ENCODE peak calls at places on chromosome 6, in four cellular contexts. F is K562, T is HEK293T, I is GM12878. J is an unnamed sample.

GRCh38 chr6:73566954-73567591 is 46.2 kb upstream of the EEF1A1 start:
- DNase-seq in F (peak; percentile 39), T (no peak), I (no peak), J (peak; percentile 96)

GRCh38 chr6:170393807-170394399 is 87.3 kb downstream of the FAM120B start:
- DNase-seq in F (no peak), T (no peak), I (no peak), J (no peak)

GRCh38 chr6:154448448-154449096 is 61.9 kb downstream of the CNKSR3 start:
- DNase-seq in F (no peak), T (peak; percentile 63), I (no peak), J (no peak)

GRCh38 chr6:155272353-155273222 is 8.8 kb downstream of the CLDN20 start:
- DNase-seq in F (no peak), T (no peak), I (no peak), J (no peak)

GRCh38 chr6:17477356-17477755 is 84.0 kb downstream of the CAP2 start:
- DNase-seq in F (no peak), T (no peak), I (no peak), J (no peak)

GRCh38 chr6:93105017-93105416 is 314.3 kb downstream of the EPHA7 start:
- DNase-seq in F (no peak), T (peak; percentile 21), I (no peak), J (no peak)

GRCh38 chr6:142387997-142388815 is 86.4 kb downstream of the ADGRG6 start:
- DNase-seq in F (peak; percentile 21), T (peak; percentile 34), I (no peak), J (peak; percentile 73)

GRCh38 chr6:143973097-143973979 is 34.7 kb downstream of the PLAGL1 start:
- DNase-seq in F (no peak), T (no peak), I (no peak), J (peak; percentile 35)

GRCh38 chr6:159473844-159474243 is 219.2 kb downstream of the SOD2 start:
- DNase-seq in F (no peak), T (no peak), I (no peak), J (no peak)

GRCh38 chr6:117423754-117424153 is 2.0 kb downstream of the ROS1 start:
- DNase-seq in F (no peak), T (no peak), I (no peak), J (no peak)

GRCh38 chr6:52595796-52596130 is 18.9 kb upstream of the TRAM2 start:
- DNase-seq in F (no peak), T (no peak), I (no peak), J (no peak)

GRCh38 chr6:163984446-163984936 is 570.0 kb downstream of the QKI start:
- DNase-seq in F (no peak), T (no peak), I (peak; percentile 8), J (no peak)

GRCh38 chr6:34412054-34412453 is 13.8 kb downstream of the RPS10 start:
- DNase-seq in F (no peak), T (no peak), I (no peak), J (no peak)

GRCh38 chr6:72798196-72798595 is 176.3 kb downstream of the KCNQ5 start:
- DNase-seq in F (no peak), T (no peak), I (no peak), J (no peak)

GRCh38 chr6:140663772-140664171 is 1289.3 kb upstream of the CITED2 start:
- DNase-seq in F (no peak), T (no peak), I (no peak), J (no peak)

GRCh38 chr6:140661691-140662090 is 1287.2 kb upstream of the CITED2 start:
- DNase-seq in F (no peak), T (no peak), I (no peak), J (no peak)

GRCh38 chr6:140663094-140663493 is 1288.6 kb upstream of the CITED2 start:
- DNase-seq in F (no peak), T (no peak), I (no peak), J (no peak)

GRCh38 chr6:140660295-140660694 is 1285.8 kb upstream of the CITED2 start:
- DNase-seq in F (no peak), T (no peak), I (no peak), J (no peak)
- TF ChIP-seq FOXK2 in F (no peak), T (no peak), I (no peak), J (no peak)

GRCh38 chr6:136150961-136151360 is 99.2 kb downstream of the MTFR2 start:
- DNase-seq in F (no peak), T (no peak), I (no peak), J (no peak)
- TF ChIP-seq FOXK2 in F (no peak), T (no peak), I (no peak), J (no peak)

DNA sequence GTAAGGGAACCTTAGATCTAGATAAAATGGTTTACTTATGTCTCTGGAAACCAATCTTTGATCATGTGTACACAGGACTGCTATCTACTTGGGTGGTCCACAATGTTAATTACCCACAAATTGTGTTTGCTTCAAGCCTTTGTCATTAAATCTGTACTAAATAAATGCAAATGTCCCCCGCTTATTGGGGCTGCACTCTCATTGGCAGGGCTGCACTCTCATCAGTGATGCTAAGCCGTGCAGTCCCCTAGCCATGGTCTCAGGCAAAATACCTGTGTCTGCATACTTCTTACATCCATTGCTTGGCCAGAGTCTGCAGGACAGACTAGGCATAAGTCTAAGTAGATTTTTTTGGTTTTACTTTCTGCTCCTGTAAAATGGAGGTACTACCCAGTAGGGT is 117.5 kb downstream of the ASCC3 start:
- DNase-seq in F (no peak), T (no peak), I (no peak), J (no peak)
- TF ChIP-seq FOXK2 in F (no peak), T (no peak), I (no peak), J (no peak)

DNA sequence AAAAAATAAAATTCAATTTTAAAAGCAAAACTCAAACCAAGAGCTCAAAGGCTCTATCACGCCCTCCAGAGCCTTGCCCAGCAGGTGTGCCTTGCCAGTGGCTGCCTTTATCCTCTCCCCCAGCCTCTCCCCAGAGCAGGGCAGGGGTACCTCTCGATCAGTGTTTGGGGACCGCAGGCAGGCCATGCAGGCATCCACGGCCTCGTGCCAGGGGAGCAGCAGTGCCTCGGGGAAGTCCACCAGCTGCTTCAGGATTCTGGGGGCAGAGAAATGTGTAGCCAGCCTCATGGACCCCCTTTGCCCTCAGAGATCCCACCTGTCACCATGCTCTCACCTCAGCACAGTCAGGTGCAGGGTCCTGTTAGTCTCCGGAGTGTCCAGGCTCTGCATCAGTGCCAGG is 5.7 kb downstream of the CUL7 start:
- DNase-seq in F (no peak), T (no peak), I (no peak), J (no peak)
- TF ChIP-seq FOXK2 in F (no peak), T (no peak), I (no peak), J (no peak)

J was measured in HepG2.